ENCODE peak calls at places on chromosomes 12 and 14, in ten cellular contexts. J is psoas muscle, Y is adrenal gland, K is transverse colon, E is neural progenitor cell, T is upper lobe of right lung, A is mammary epithelial cell, L is uterus, G is aorta, W is cardiac muscle cell. P is an unnamed sample.

GRCh38 chr14:99759546-99759925 is 33.7 kb upstream of the EML1 start:
- DNase-seq in J (no peak), Y (peak; percentile 45), K (no peak), E (no peak), T (peak; percentile 49), A (no peak), L (no peak), G (no peak), W (no peak), P (peak; percentile 47)

GRCh38 chr14:102164241-102164641 is 24.5 kb downstream of the WDR20 start:
- DNase-seq in J (no peak), Y (peak; percentile 66), K (no peak), E (no peak), T (no peak), A (peak; percentile 31), L (no peak), G (no peak), W (peak; percentile 52), P (no peak)

GRCh38 chr14:53696217-53696965 is 260.2 kb downstream of the BMP4 start:
- DNase-seq in J (no peak), Y (no peak), K (no peak), E (no peak), T (no peak), A (peak; percentile 57), L (no peak), G (no peak), W (no peak), P (no peak)

GRCh38 chr12:48969847-48970701 is 1.5 kb downstream of the WNT10B start:
- DNase-seq in J (no peak), Y (no peak), K (no peak), E (peak; percentile 72), T (no peak), A (no peak), L (no peak), G (no peak), W (no peak), P (peak; percentile 51)

GRCh38 chr12:109178532-109178931 is 62.1 kb downstream of the ACACB start:
- DNase-seq in J (no peak), Y (peak; percentile 6), K (no peak), E (no peak), T (no peak), A (no peak), L (no peak), G (no peak), W (no peak), P (no peak)

GRCh38 chr12:86261606-86262005 is 5.4 kb upstream of the MGAT4C start:
- DNase-seq in J (no peak), Y (no peak), K (no peak), E (no peak), T (no peak), A (no peak), L (no peak), G (no peak), W (no peak), P (no peak)

GRCh38 chr12:59652098-59652497 is 56.3 kb downstream of the SLC16A7 start:
- DNase-seq in J (no peak), Y (no peak), K (no peak), E (no peak), T (no peak), A (no peak), L (no peak), G (no peak), W (no peak), P (no peak)

GRCh38 chr12:115224031-115224430 is 540.1 kb upstream of the TBX3 start:
- DNase-seq in J (no peak), Y (no peak), K (no peak), E (peak; percentile 68), T (no peak), A (no peak), L (no peak), G (no peak), W (peak; percentile 47), P (no peak)

GRCh38 chr14:105458010-105458409 is 16.6 kb upstream of the CRIP2 start:
- DNase-seq in J (no peak), Y (no peak), K (no peak), E (no peak), T (no peak), A (no peak), L (no peak), G (no peak), W (no peak), P (no peak)

GRCh38 chr12:58584885-58585284 is 335.4 kb downstream of the LRIG3 start:
- DNase-seq in J (no peak), Y (no peak), K (no peak), E (no peak), T (no peak), A (no peak), L (no peak), G (no peak), W (peak; percentile 41), P (no peak)

GRCh38 chr12:88298014-88298682 is 156.0 kb downstream of the TMTC3 start:
- DNase-seq in J (no peak), Y (no peak), K (no peak), E (no peak), T (no peak), A (no peak), L (no peak), G (no peak), W (no peak), P (no peak)

GRCh38 chr14:104787736-104788532 is 7.6 kb downstream of the AKT1 start:
- DNase-seq in J (no peak), Y (no peak), K (no peak), E (no peak), T (peak; percentile 80), A (no peak), L (no peak), G (peak; percentile 82), W (no peak), P (peak; percentile 82)

GRCh38 chr12:117343849-117344248 is 17.6 kb downstream of the NOS1 start:
- DNase-seq in J (no peak), Y (no peak), K (no peak), E (no peak), T (no peak), A (no peak), L (no peak), G (no peak), W (no peak), P (no peak)
- H3K27ac ChIP-seq in J (peak overlapping the region; percentile 36), Y (no peak overlapping the region), K (no peak overlapping the region), E (no peak overlapping the region), T (no peak overlapping the region), A (no peak overlapping the region), L (no peak overlapping the region), G (no peak overlapping the region), W (no peak overlapping the region), P (no peak overlapping the region)

GRCh38 chr12:91183565-91183964 is 948 bp upstream of the DCN start:
- DNase-seq in J (no peak), Y (no peak), K (no peak), E (no peak), T (no peak), A (no peak), L (no peak), G (no peak), W (no peak), P (no peak)
- H3K9me3 ChIP-seq in J (no peaks in the 10 kb centered on the region), Y (no peaks in the 10 kb centered on the region), K (no peaks in the 10 kb centered on the region), E (no peaks in the 10 kb centered on the region), T (no peaks in the 10 kb centered on the region), A (no peaks in the 10 kb centered on the region), L (no peaks in the 10 kb centered on the region), G (no peaks in the 10 kb centered on the region), W (no peaks in the 10 kb centered on the region), P (no peaks in the 10 kb centered on the region)

DNA sequence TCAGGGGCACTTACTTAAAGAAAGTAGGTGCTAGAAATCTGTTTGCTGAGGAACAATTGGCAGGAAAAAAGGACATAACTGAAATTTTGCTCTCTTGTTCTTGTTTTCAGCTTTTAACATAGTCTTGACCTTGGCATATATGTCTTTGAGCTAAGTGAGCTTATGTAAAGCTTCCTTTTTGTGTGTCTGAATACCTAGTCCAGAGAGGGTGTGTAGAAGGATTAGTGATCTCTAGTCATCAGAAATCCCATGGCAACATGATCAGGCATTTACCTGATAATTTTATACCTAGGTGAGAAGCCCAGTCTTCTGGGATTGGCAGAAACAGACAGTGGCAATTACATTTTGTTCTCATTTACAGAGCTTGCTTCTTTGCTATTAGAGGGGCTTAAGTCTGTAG is 166.1 kb downstream of the SNAPC1 start:
- DNase-seq in J (no peak), Y (no peak), K (no peak), E (no peak), T (no peak), A (no peak), L (no peak), G (no peak), W (no peak), P (no peak)
- H3K4me1 ChIP-seq in J (no peaks in the 10 kb centered on the region), Y (no peaks in the 10 kb centered on the region), K (no peaks in the 10 kb centered on the region), E (peaks cover 6% of the 10 kb centered on the region), T (no peaks in the 10 kb centered on the region), A (peaks cover 28% of the 10 kb centered on the region), L (no peaks in the 10 kb centered on the region), G (no peaks in the 10 kb centered on the region), W (no peaks in the 10 kb centered on the region), P (no peaks in the 10 kb centered on the region)

GRCh38 chr12:54680374-54680773 is 32.2 kb upstream of the DCD start:
- DNase-seq in J (no peak), Y (peak; percentile 17), K (peak; percentile 12), E (peak; percentile 51), T (no peak), A (peak; percentile 27), L (no peak), G (no peak), W (peak; percentile 9), P (no peak)

GRCh38 chr12:54684636-54685630 is 36.8 kb upstream of the DCD start:
- DNase-seq in J (no peak), Y (no peak), K (no peak), E (peak; percentile 56), T (no peak), A (no peak), L (no peak), G (no peak), W (no peak), P (no peak)

GRCh38 chr12:54682674-54683073 is 34.5 kb upstream of the DCD start:
- DNase-seq in J (no peak), Y (no peak), K (no peak), E (no peak), T (no peak), A (no peak), L (no peak), G (no peak), W (no peak), P (no peak)

GRCh38 chr12:54688309-54689033 is 40.3 kb upstream of the DCD start:
- DNase-seq in J (no peak), Y (no peak), K (no peak), E (no peak), T (no peak), A (no peak), L (no peak), G (no peak), W (no peak), P (no peak)

DNA sequence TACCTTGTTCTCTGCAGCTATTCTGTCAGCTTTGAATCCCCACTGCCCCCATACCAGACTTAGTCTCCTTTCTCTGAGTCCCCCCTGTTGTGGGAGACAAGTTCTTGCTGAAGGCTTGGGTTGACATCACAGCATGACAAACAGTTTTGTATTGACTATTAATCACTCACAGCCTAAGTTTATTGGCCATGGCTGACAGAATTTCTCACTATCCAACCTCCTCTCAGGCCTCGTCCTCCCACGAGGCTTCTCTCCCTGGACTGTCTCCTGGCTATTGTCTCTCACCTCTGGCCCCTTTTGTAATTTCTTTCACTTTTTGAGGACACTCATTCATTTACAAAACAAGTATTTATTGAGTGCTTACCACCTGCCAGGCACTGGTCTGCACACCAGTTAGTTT is 35.2 kb upstream of the DCD start:
- DNase-seq in J (no peak), Y (no peak), K (no peak), E (no peak), T (no peak), A (no peak), L (no peak), G (no peak), W (no peak), P (no peak)
- H3K27ac ChIP-seq in J (no peak overlapping the region), Y (no peak overlapping the region), K (no peak overlapping the region), E (no peak overlapping the region), T (no peak overlapping the region), A (no peak overlapping the region), L (no peak overlapping the region), G (no peak overlapping the region), W (no peak overlapping the region), P (no peak overlapping the region)